ENCODE peak calls at places on chromosomes 1 and 21, in nine cellular contexts. One of them, this sample, is unnamed.

GRCh38 chr1:11731719-11732283 is 4.1 kb upstream of the AGTRAP start:
- DNase-seq in activated CD4-positive, CD25-positive, alpha-beta regulatory T cell treated with anti-CD3 and anti-CD28 coated beads, Interleukin-2, amount 50 U/mL, for 72 hours: no peak
- DNase-seq in EL: no peak
- DNase-seq in GM13976: no peak
- DNase-seq in germinal center: no peak
- DNase-seq in activated CD4-positive, alpha-beta T cell treated with anti-CD3 and anti-CD28 coated beads for 48 hours: peak
- DNase-seq in ovary: peak
- DNase-seq in NCI-H2081: no peak
- DNase-seq in anterior cingulate cortex: peak
- DNase-seq in this sample: no peak

GRCh38 chr1:38525343-38525948 is 334.1 kb downstream of the RRAGC start:
- DNase-seq in NCI-H2081: no peak
- DNase-seq in GM13976: no peak
- DNase-seq in ovary: no peak
- DNase-seq in EL: no peak
- DNase-seq in activated CD4-positive, CD25-positive, alpha-beta regulatory T cell treated with anti-CD3 and anti-CD28 coated beads, Interleukin-2, amount 50 U/mL, for 72 hours: no peak
- DNase-seq in germinal center: no peak
- DNase-seq in anterior cingulate cortex: no peak
- DNase-seq in activated CD4-positive, alpha-beta T cell treated with anti-CD3 and anti-CD28 coated beads for 48 hours: no peak
- DNase-seq in this sample: no peak

GRCh38 chr1:98203461-98203860 is 282.6 kb upstream of the DPYD start:
- DNase-seq in GM13976: no peak
- DNase-seq in germinal center: no peak
- DNase-seq in EL: peak
- DNase-seq in ovary: no peak
- DNase-seq in anterior cingulate cortex: no peak
- DNase-seq in NCI-H2081: no peak
- DNase-seq in activated CD4-positive, alpha-beta T cell treated with anti-CD3 and anti-CD28 coated beads for 48 hours: no peak
- DNase-seq in activated CD4-positive, CD25-positive, alpha-beta regulatory T cell treated with anti-CD3 and anti-CD28 coated beads, Interleukin-2, amount 50 U/mL, for 72 hours: no peak
- DNase-seq in this sample: peak

GRCh38 chr1:221016757-221017156 is 137.5 kb downstream of the HLX start:
- DNase-seq in activated CD4-positive, CD25-positive, alpha-beta regulatory T cell treated with anti-CD3 and anti-CD28 coated beads, Interleukin-2, amount 50 U/mL, for 72 hours: no peak
- DNase-seq in EL: no peak
- DNase-seq in GM13976: no peak
- DNase-seq in activated CD4-positive, alpha-beta T cell treated with anti-CD3 and anti-CD28 coated beads for 48 hours: no peak
- DNase-seq in anterior cingulate cortex: no peak
- DNase-seq in NCI-H2081: no peak
- DNase-seq in germinal center: no peak
- DNase-seq in ovary: no peak
- DNase-seq in this sample: no peak

GRCh38 chr1:206931709-206932108 is 10.0 kb upstream of the FCMR start:
- DNase-seq in EL: no peak
- DNase-seq in activated CD4-positive, CD25-positive, alpha-beta regulatory T cell treated with anti-CD3 and anti-CD28 coated beads, Interleukin-2, amount 50 U/mL, for 72 hours: no peak
- DNase-seq in activated CD4-positive, alpha-beta T cell treated with anti-CD3 and anti-CD28 coated beads for 48 hours: no peak
- DNase-seq in anterior cingulate cortex: no peak
- DNase-seq in NCI-H2081: no peak
- DNase-seq in germinal center: no peak
- DNase-seq in ovary: no peak
- DNase-seq in GM13976: peak
- DNase-seq in this sample: no peak

GRCh38 chr1:204155881-204156280 is 4.0 kb upstream of the ETNK2 start:
- DNase-seq in ovary: no peak
- DNase-seq in activated CD4-positive, alpha-beta T cell treated with anti-CD3 and anti-CD28 coated beads for 48 hours: no peak
- DNase-seq in EL: no peak
- DNase-seq in anterior cingulate cortex: no peak
- DNase-seq in GM13976: no peak
- DNase-seq in activated CD4-positive, CD25-positive, alpha-beta regulatory T cell treated with anti-CD3 and anti-CD28 coated beads, Interleukin-2, amount 50 U/mL, for 72 hours: no peak
- DNase-seq in NCI-H2081: no peak
- DNase-seq in germinal center: no peak
- DNase-seq in this sample: no peak

GRCh38 chr1:91151702-91152101 is 129.9 kb upstream of the ZNF644 start:
- DNase-seq in GM13976: no peak
- DNase-seq in EL: no peak
- DNase-seq in activated CD4-positive, alpha-beta T cell treated with anti-CD3 and anti-CD28 coated beads for 48 hours: no peak
- DNase-seq in activated CD4-positive, CD25-positive, alpha-beta regulatory T cell treated with anti-CD3 and anti-CD28 coated beads, Interleukin-2, amount 50 U/mL, for 72 hours: no peak
- DNase-seq in NCI-H2081: no peak
- DNase-seq in ovary: no peak
- DNase-seq in anterior cingulate cortex: no peak
- DNase-seq in germinal center: no peak
- DNase-seq in this sample: no peak

GRCh38 chr1:60903591-60903990 is 178.8 kb upstream of the NFIA start:
- DNase-seq in germinal center: no peak
- DNase-seq in anterior cingulate cortex: peak
- DNase-seq in EL: no peak
- DNase-seq in GM13976: no peak
- DNase-seq in activated CD4-positive, alpha-beta T cell treated with anti-CD3 and anti-CD28 coated beads for 48 hours: no peak
- DNase-seq in NCI-H2081: no peak
- DNase-seq in activated CD4-positive, CD25-positive, alpha-beta regulatory T cell treated with anti-CD3 and anti-CD28 coated beads, Interleukin-2, amount 50 U/mL, for 72 hours: no peak
- DNase-seq in ovary: no peak
- DNase-seq in this sample: no peak

GRCh38 chr1:54543729-54544496 is 4.1 kb upstream of the ACOT11 start:
- DNase-seq in ovary: no peak
- DNase-seq in anterior cingulate cortex: no peak
- DNase-seq in EL: peak
- DNase-seq in activated CD4-positive, alpha-beta T cell treated with anti-CD3 and anti-CD28 coated beads for 48 hours: no peak
- DNase-seq in germinal center: no peak
- DNase-seq in NCI-H2081: no peak
- DNase-seq in activated CD4-positive, CD25-positive, alpha-beta regulatory T cell treated with anti-CD3 and anti-CD28 coated beads, Interleukin-2, amount 50 U/mL, for 72 hours: no peak
- DNase-seq in GM13976: peak
- DNase-seq in this sample: peak

GRCh38 chr1:182615468-182616129 is 11.4 kb upstream of the RGS16 start:
- DNase-seq in germinal center: peak
- DNase-seq in anterior cingulate cortex: no peak
- DNase-seq in activated CD4-positive, alpha-beta T cell treated with anti-CD3 and anti-CD28 coated beads for 48 hours: peak
- DNase-seq in activated CD4-positive, CD25-positive, alpha-beta regulatory T cell treated with anti-CD3 and anti-CD28 coated beads, Interleukin-2, amount 50 U/mL, for 72 hours: peak
- DNase-seq in ovary: peak
- DNase-seq in EL: peak
- DNase-seq in GM13976: no peak
- DNase-seq in NCI-H2081: no peak
- DNase-seq in this sample: no peak

GRCh38 chr1:61173118-61173517 is 90.8 kb downstream of the NFIA start:
- DNase-seq in NCI-H2081: no peak
- DNase-seq in activated CD4-positive, CD25-positive, alpha-beta regulatory T cell treated with anti-CD3 and anti-CD28 coated beads, Interleukin-2, amount 50 U/mL, for 72 hours: no peak
- DNase-seq in anterior cingulate cortex: no peak
- DNase-seq in germinal center: no peak
- DNase-seq in EL: no peak
- DNase-seq in ovary: no peak
- DNase-seq in GM13976: no peak
- DNase-seq in activated CD4-positive, alpha-beta T cell treated with anti-CD3 and anti-CD28 coated beads for 48 hours: no peak
- DNase-seq in this sample: no peak

GRCh38 chr21:41869771-41870170 is 9.4 kb downstream of the PRDM15 start:
- DNase-seq in germinal center: no peak
- DNase-seq in activated CD4-positive, CD25-positive, alpha-beta regulatory T cell treated with anti-CD3 and anti-CD28 coated beads, Interleukin-2, amount 50 U/mL, for 72 hours: no peak
- DNase-seq in activated CD4-positive, alpha-beta T cell treated with anti-CD3 and anti-CD28 coated beads for 48 hours: no peak
- DNase-seq in NCI-H2081: no peak
- DNase-seq in anterior cingulate cortex: no peak
- DNase-seq in EL: no peak
- DNase-seq in GM13976: no peak
- DNase-seq in ovary: no peak
- DNase-seq in this sample: no peak

GRCh38 chr1:10196991-10197390 is 13.4 kb upstream of the KIF1B start:
- DNase-seq in ovary: peak
- DNase-seq in activated CD4-positive, alpha-beta T cell treated with anti-CD3 and anti-CD28 coated beads for 48 hours: no peak
- DNase-seq in anterior cingulate cortex: no peak
- DNase-seq in activated CD4-positive, CD25-positive, alpha-beta regulatory T cell treated with anti-CD3 and anti-CD28 coated beads, Interleukin-2, amount 50 U/mL, for 72 hours: no peak
- DNase-seq in EL: no peak
- DNase-seq in germinal center: no peak
- DNase-seq in NCI-H2081: no peak
- DNase-seq in GM13976: no peak
- DNase-seq in this sample: no peak

GRCh38 chr1:208235983-208236761 is 8.0 kb downstream of the PLXNA2 start:
- DNase-seq in anterior cingulate cortex: no peak
- DNase-seq in activated CD4-positive, CD25-positive, alpha-beta regulatory T cell treated with anti-CD3 and anti-CD28 coated beads, Interleukin-2, amount 50 U/mL, for 72 hours: no peak
- DNase-seq in EL: peak
- DNase-seq in GM13976: no peak
- DNase-seq in activated CD4-positive, alpha-beta T cell treated with anti-CD3 and anti-CD28 coated beads for 48 hours: no peak
- DNase-seq in NCI-H2081: no peak
- DNase-seq in ovary: peak
- DNase-seq in germinal center: no peak
- DNase-seq in this sample: peak

GRCh38 chr1:19029191-19030085 is 73.0 kb upstream of the IFFO2 start:
- DNase-seq in EL: no peak
- DNase-seq in GM13976: no peak
- DNase-seq in ovary: no peak
- DNase-seq in activated CD4-positive, CD25-positive, alpha-beta regulatory T cell treated with anti-CD3 and anti-CD28 coated beads, Interleukin-2, amount 50 U/mL, for 72 hours: no peak
- DNase-seq in NCI-H2081: no peak
- DNase-seq in germinal center: no peak
- DNase-seq in anterior cingulate cortex: no peak
- DNase-seq in activated CD4-positive, alpha-beta T cell treated with anti-CD3 and anti-CD28 coated beads for 48 hours: no peak
- DNase-seq in this sample: no peak

GRCh38 chr1:22508329-22508728 is 55.0 kb upstream of the EPHA8 start:
- DNase-seq in anterior cingulate cortex: no peak
- DNase-seq in GM13976: no peak
- DNase-seq in ovary: no peak
- DNase-seq in germinal center: no peak
- DNase-seq in EL: no peak
- DNase-seq in activated CD4-positive, CD25-positive, alpha-beta regulatory T cell treated with anti-CD3 and anti-CD28 coated beads, Interleukin-2, amount 50 U/mL, for 72 hours: no peak
- DNase-seq in NCI-H2081: no peak
- DNase-seq in activated CD4-positive, alpha-beta T cell treated with anti-CD3 and anti-CD28 coated beads for 48 hours: no peak
- DNase-seq in this sample: no peak

GRCh38 chr1:210584439-210585113 is 255.9 kb downstream of the HHAT start:
- DNase-seq in germinal center: peak
- DNase-seq in activated CD4-positive, alpha-beta T cell treated with anti-CD3 and anti-CD28 coated beads for 48 hours: peak
- DNase-seq in anterior cingulate cortex: peak
- DNase-seq in GM13976: peak
- DNase-seq in EL: peak
- DNase-seq in activated CD4-positive, CD25-positive, alpha-beta regulatory T cell treated with anti-CD3 and anti-CD28 coated beads, Interleukin-2, amount 50 U/mL, for 72 hours: peak
- DNase-seq in NCI-H2081: peak
- DNase-seq in ovary: peak
- DNase-seq in this sample: peak

GRCh38 chr1:199616947-199617346 is 410.6 kb upstream of the NR5A2 start:
- DNase-seq in EL: no peak
- DNase-seq in activated CD4-positive, alpha-beta T cell treated with anti-CD3 and anti-CD28 coated beads for 48 hours: no peak
- DNase-seq in NCI-H2081: no peak
- DNase-seq in germinal center: no peak
- DNase-seq in ovary: no peak
- DNase-seq in anterior cingulate cortex: no peak
- DNase-seq in activated CD4-positive, CD25-positive, alpha-beta regulatory T cell treated with anti-CD3 and anti-CD28 coated beads, Interleukin-2, amount 50 U/mL, for 72 hours: no peak
- DNase-seq in GM13976: no peak
- DNase-seq in this sample: no peak

GRCh38 chr1:246301553-246302250 is 205.4 kb downstream of the SMYD3 start:
- DNase-seq in anterior cingulate cortex: no peak
- DNase-seq in EL: no peak
- DNase-seq in activated CD4-positive, CD25-positive, alpha-beta regulatory T cell treated with anti-CD3 and anti-CD28 coated beads, Interleukin-2, amount 50 U/mL, for 72 hours: no peak
- DNase-seq in germinal center: no peak
- DNase-seq in NCI-H2081: no peak
- DNase-seq in activated CD4-positive, alpha-beta T cell treated with anti-CD3 and anti-CD28 coated beads for 48 hours: no peak
- DNase-seq in GM13976: no peak
- DNase-seq in ovary: no peak
- DNase-seq in this sample: no peak

GRCh38 chr1:228005511-228006033 is 1.2 kb upstream of the WNT3A start:
- DNase-seq in EL: no peak
- DNase-seq in anterior cingulate cortex: no peak
- DNase-seq in germinal center: no peak
- DNase-seq in activated CD4-positive, CD25-positive, alpha-beta regulatory T cell treated with anti-CD3 and anti-CD28 coated beads, Interleukin-2, amount 50 U/mL, for 72 hours: no peak
- DNase-seq in ovary: no peak
- DNase-seq in GM13976: peak
- DNase-seq in activated CD4-positive, alpha-beta T cell treated with anti-CD3 and anti-CD28 coated beads for 48 hours: no peak
- DNase-seq in NCI-H2081: no peak
- DNase-seq in this sample: no peak

GRCh38 chr1:220918285-220918951 is 39.2 kb downstream of the HLX start:
- DNase-seq in EL: no peak
- DNase-seq in ovary: no peak
- DNase-seq in activated CD4-positive, alpha-beta T cell treated with anti-CD3 and anti-CD28 coated beads for 48 hours: no peak
- DNase-seq in activated CD4-positive, CD25-positive, alpha-beta regulatory T cell treated with anti-CD3 and anti-CD28 coated beads, Interleukin-2, amount 50 U/mL, for 72 hours: no peak
- DNase-seq in anterior cingulate cortex: no peak
- DNase-seq in NCI-H2081: peak
- DNase-seq in germinal center: no peak
- DNase-seq in GM13976: no peak
- DNase-seq in this sample: no peak

GRCh38 chr1:244210884-244211558 is 159.9 kb downstream of the ZBTB18 start:
- DNase-seq in anterior cingulate cortex: no peak
- DNase-seq in germinal center: no peak
- DNase-seq in activated CD4-positive, CD25-positive, alpha-beta regulatory T cell treated with anti-CD3 and anti-CD28 coated beads, Interleukin-2, amount 50 U/mL, for 72 hours: no peak
- DNase-seq in activated CD4-positive, alpha-beta T cell treated with anti-CD3 and anti-CD28 coated beads for 48 hours: no peak
- DNase-seq in NCI-H2081: no peak
- DNase-seq in GM13976: no peak
- DNase-seq in EL: peak
- DNase-seq in ovary: no peak
- DNase-seq in this sample: peak

This sample was measured in ELR.